ENCODE peak calls at places on chromosomes 6 and 20, in four cellular contexts. R is kidney epithelial cell, Y is tibial artery, H is psoas muscle. C is an unnamed sample.

GRCh38 chr20:43584448-43585138 is 6.1 kb upstream of the IFT52 start:
- DNase-seq in H (no peak), Y (peak), R (peak), C (peak)

GRCh38 chr20:42530855-42531674 is 658.6 kb downstream of the PTPRT start:
- DNase-seq in H (no peak), R (no peak), Y (no peak), C (no peak)

GRCh38 chr20:64256282-64256947 is 867 bp downstream of the PCMTD2 start:
- DNase-seq in Y (no peak), H (no peak), R (no peak), C (no peak)

GRCh38 chr6:13916230-13916944 is 8.4 kb upstream of the RNF182 start:
- DNase-seq in H (no peak), Y (no peak), R (no peak), C (no peak)

GRCh38 chr6:163364641-163365040 is 49.9 kb upstream of the QKI start:
- DNase-seq in R (no peak), H (no peak), Y (no peak), C (no peak)

GRCh38 chr6:130191376-130191702 is 31.4 kb downstream of the SAMD3 start:
- DNase-seq in R (no peak), Y (no peak), H (no peak), C (no peak)

GRCh38 chr6:116572162-116572561 is 858 bp downstream of the RWDD1 start:
- DNase-seq in R (no peak), Y (no peak), H (peak), C (no peak)

GRCh38 chr6:328924-329323 is 36.6 kb downstream of the DUSP22 start:
- DNase-seq in H (no peak), R (no peak), Y (no peak), C (no peak)

GRCh38 chr20:24531626-24532419 is 62.4 kb downstream of the SYNDIG1 start:
- DNase-seq in Y (no peak), R (no peak), H (no peak), C (no peak)

GRCh38 chr6:11964729-11965128 is 47.4 kb upstream of the HIVEP1 start:
- DNase-seq in R (no peak), H (no peak), Y (no peak), C (no peak)

GRCh38 chr6:16544006-16544405 is 217.3 kb downstream of the ATXN1 start:
- DNase-seq in R (peak), Y (peak), H (peak), C (peak)

GRCh38 chr20:51446656-51447055 is 95.9 kb downstream of the NFATC2 start:
- DNase-seq in H (peak), Y (no peak), R (peak), C (no peak)

GRCh38 chr6:117739869-117740268 is 64.6 kb downstream of the NUS1 start:
- DNase-seq in H (no peak), Y (no peak), R (no peak), C (no peak)

GRCh38 chr6:94510877-94511276 is 1066.5 kb upstream of the MANEA start:
- DNase-seq in H (no peak), Y (peak), R (no peak), C (no peak)

GRCh38 chr6:40610229-40610628 is 23.1 kb upstream of the LRFN2 start:
- DNase-seq in Y (no peak), R (no peak), H (no peak), C (no peak)

GRCh38 chr6:139473731-139474130 is 99.3 kb upstream of the CITED2 start:
- DNase-seq in R (no peak), H (no peak), Y (no peak), C (no peak)

GRCh38 chr20:32437391-32438074 is 79.4 kb downstream of the ASXL1 start:
- DNase-seq in H (no peak), R (no peak), Y (no peak), C (no peak)

GRCh38 chr6:75581231-75581630 is 20.4 kb upstream of the SENP6 start:
- DNase-seq in Y (no peak), H (no peak), R (no peak), C (no peak)

GRCh38 chr6:33700391-33701050 is 11.0 kb downstream of the UQCC2 start:
- DNase-seq in R (peak), Y (no peak), H (peak), C (no peak)

GRCh38 chr20:20547221-20547875 is 165.1 kb downstream of the RALGAPA2 start:
- DNase-seq in R (no peak), H (no peak), Y (no peak), C (no peak)

GRCh38 chr6:147395158-147395557 is 113.3 kb upstream of the SAMD5 start:
- DNase-seq in R (no peak), Y (no peak), H (no peak), C (no peak)

GRCh38 chr20:44733341-44734069 is 12.2 kb upstream of the KCNK15 start:
- DNase-seq in Y (peak), R (no peak), H (peak), C (no peak)

GRCh38 chr6:27667651-27668441 is 194.9 kb upstream of the ZNF184 start:
- DNase-seq in R (no peak), Y (no peak), H (no peak), C (no peak)

GRCh38 chr6:29653452-29654038 is 3.3 kb upstream of the MOG start:
- DNase-seq in R (no peak), H (no peak), Y (no peak), C (peak)

GRCh38 chr20:14497004-14497403 is 159.6 kb upstream of the FLRT3 start:
- DNase-seq in H (no peak), Y (no peak), R (no peak), C (no peak)

GRCh38 chr6:25346064-25346463 is 66.9 kb downstream of the CARMIL1 start:
- DNase-seq in H (no peak), R (no peak), Y (no peak), C (no peak)

GRCh38 chr6:46652603-46653438 is at the start of the genes CYP39A1 and SLC25A27:
- DNase-seq in R (peak), H (peak), Y (peak), C (peak)

GRCh38 chr6:46651766-46652165 is 852 bp downstream of the CYP39A1 start:
- DNase-seq in H (no peak), Y (no peak), R (no peak), C (no peak)

GRCh38 chr6:46648869-46649488 is 3.6 kb downstream of the CYP39A1 start:
- DNase-seq in R (no peak), H (no peak), Y (no peak), C (no peak)

GRCh38 chr6:46652232-46652602 is 401 bp downstream of the CYP39A1 start:
- DNase-seq in Y (no peak), H (no peak), R (no peak), C (no peak)

GRCh38 chr6:46651006-46651405 is 1.6 kb downstream of the CYP39A1 start:
- DNase-seq in R (no peak), H (no peak), Y (no peak), C (no peak)
- H3K4me3 ChIP-seq in R (no peak), H (peak), Y (no peak), C (no peak)

GRCh38 chr6:30914854-30915590 is 984 bp downstream of the VARS2 start:
- DNase-seq in Y (no peak), R (no peak), H (no peak), C (no peak)

GRCh38 chr6:30912746-30913520 is 1.1 kb upstream of the VARS2 start:
- DNase-seq in Y (no peak), R (no peak), H (no peak), C (no peak)

GRCh38 chr6:30913721-30914075 is 340 bp upstream of the VARS2 start:
- DNase-seq in H (no peak), Y (no peak), R (no peak), C (no peak)

GRCh38 chr6:30915591-30915946 is 1.5 kb downstream of the VARS2 start:
- DNase-seq in Y (no peak), R (peak), H (no peak), C (peak)

DNA sequence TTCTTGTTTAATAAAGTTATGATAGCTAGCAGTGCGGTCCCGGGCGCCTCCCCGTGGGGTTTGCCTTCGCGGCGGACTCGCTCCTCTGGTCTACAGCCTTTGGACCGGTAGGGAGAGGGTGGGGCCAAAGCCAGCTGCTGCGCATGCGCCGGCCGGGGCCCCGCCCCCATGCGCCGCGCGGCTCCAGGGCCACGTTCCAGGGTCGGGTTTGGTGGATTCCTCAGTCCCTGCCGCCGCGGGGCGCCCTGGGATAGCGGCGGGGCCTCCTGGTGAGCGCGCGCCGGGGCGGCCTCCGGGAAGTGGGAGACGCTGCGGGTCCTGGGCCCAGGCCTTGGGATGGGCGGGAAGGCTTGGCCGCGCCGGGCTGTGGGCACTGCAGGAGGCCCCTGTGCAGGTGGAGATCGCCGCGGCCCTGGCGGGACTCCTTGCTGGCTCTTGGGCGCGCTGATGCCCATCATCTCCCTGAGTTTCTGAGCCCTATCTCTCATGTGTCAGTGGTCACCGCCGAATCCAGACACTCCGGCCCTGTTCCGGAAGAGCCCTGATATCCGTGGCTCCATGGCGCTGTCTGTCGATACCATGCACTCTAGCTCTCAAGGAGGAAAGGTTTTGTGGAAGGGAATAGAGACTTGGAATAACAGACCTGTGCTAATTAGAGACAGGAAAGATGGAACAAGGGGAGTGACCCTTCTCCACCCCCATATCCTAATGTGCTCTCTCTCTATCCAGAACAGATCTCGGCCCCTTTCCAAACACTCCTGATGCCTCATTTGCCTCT is at the start of gene VARS2:
- DNase-seq in Y (peak), R (peak), H (peak), C (peak)
- TF ChIP-seq CTCF in Y (peak), R (peak), H (peak), C (peak)

DNA sequence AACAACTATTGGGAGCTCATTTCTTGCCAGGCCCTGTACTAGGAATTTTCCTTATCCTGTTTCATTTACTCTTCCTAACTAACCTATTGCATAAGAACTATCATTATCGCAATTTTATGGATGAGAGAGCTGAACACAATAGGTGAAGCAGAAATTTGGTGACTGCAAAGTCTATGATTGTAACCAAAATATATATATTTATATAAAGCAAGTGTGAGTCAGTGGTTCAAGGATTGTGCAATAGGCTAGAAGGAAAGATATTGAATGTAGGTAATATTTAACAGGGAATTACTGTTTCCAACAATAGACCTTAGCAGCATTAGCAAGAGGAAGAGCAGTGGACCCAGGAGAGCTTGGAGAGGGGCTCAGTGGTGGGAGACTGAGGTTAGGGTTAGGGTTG is 181.2 kb upstream of the TENT5A start:
- DNase-seq in Y (no peak), H (no peak), R (no peak), C (no peak)
- H3K4me3 ChIP-seq in Y (no peak), H (no peak), R (no peak), C (no peak)

DNA sequence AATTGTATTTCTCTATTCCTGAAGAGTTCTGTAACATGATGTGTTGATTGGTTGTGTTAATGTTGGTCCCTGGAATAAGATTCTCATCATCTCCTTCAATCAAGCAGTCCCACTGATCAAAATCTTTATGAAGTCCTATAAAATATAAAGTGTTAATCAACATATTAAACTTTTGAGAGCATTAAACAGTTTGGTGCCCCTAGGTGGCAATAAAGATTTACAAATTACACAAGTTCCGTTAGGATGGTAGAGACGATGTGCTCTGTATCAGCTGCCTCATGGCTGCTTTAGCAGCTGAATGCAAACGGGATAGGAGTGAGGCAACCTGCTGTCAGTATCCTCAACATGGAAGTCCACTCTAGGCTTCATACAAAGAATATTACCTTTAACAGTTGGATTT is 16.9 kb downstream of the TDRD6 start:
- DNase-seq in R (no peak), H (no peak), Y (no peak), C (no peak)
- TF ChIP-seq CTCF in R (no peak), H (peak), Y (peak), C (peak)

GRCh38 chr6:154996841-154997311 is 1.8 kb downstream of the TIAM2 start:
- DNase-seq in H (no peak), Y (no peak), R (peak), C (no peak)
- H3K4me3 ChIP-seq in H (no peak), Y (no peak), R (no peak), C (no peak)

DNA sequence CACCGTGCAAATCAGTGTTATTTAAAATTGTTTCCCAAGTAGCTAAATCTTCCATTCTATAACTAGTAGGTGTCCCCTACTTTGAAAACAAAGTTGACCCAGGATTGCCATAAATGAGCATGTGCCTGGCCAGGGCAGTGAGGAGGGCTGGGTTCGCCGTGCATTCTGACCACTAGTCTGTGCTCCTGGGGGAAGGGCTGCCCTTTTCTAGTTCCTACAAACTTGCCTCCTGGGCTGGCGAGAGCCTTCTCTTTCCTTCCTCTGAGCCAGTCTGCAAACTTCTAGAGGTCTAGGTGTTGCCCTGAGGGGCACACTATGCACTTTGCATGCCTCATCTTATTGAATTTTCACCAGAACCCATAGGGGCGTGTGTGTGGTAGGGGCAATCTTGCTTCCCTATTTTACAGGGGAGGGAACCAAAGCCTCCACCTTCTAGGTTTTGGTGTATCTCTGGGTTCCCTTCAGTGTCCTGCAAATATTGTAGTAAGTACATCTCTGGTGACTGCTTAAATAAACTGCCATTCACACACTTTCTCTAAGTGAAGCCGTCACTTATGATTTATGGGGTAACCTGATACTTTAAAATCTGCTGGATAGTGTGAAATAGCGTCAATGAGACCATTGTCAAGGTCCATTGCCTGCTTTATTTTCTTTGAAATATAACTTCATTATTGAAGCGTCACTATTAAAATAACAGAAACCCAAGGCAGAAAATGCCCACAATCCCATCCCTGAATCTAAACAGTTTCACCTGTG is 42.2 kb downstream of the CDH26 start:
- DNase-seq in R (no peak), H (no peak), Y (no peak), C (no peak)
- TF ChIP-seq CTCF in R (no peak), H (no peak), Y (no peak), C (no peak)

DNA sequence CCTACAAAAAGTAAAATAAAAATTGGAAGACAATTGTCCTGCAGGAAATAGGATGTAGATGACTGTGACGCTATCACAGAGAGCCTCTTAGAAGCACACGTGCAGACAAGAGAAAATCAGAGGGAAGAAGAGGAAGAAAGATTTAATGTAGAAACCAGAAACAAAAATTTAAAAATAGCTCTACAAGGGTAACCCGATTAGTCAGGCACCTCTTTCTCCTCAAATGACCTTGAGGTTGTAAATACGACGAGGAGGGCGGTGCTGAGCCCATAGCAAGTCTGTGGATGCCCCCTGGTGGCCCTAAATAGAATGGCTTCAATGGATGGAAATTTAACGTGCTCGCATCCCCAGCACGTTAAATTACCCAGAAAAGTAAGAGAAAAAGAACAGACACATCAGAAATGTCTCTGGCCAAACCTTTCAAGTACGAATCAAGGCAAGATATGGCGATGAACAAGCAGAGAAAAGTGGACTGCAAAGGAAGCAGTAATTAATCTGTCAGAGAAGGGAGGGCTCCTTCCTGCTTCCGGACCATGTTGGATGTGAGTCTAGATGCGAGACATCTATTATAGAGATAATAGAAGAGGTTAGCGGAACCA is 4.2 kb upstream of the PRPH2 start:
- DNase-seq in Y (peak), R (peak), H (peak), C (peak)
- H3K4me3 ChIP-seq in Y (peak), R (peak), H (peak), C (peak)

DNA sequence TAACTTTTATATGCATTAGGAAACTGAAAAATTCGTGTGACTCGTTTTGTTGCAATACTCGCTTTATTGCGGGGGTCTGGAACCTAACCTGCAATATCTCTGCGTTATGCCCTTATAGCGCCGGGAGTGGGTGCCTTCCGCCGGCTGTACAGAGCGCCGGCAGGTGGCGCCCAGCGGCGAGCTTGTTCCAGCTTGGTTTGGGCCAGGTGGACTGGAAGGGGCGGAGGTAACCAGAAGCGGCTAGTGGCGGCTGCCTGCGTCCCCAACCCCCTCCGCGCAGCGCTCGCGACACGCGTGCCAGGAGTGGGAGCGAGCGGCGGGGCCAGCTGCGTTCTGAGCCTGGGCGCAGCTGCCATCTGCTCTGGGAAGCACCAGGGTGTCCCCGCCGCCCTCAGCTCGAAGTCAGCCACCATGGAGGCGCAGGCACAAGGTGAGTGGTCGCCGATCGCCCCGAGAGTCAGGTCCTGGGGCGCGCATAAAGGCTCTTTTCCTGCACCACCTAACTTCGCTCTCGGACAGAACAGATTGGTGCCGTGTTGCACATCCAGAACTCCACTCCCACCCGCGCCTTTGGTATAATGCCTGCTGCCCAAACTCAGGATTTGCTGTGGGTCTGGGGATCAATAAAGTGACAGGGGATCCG is at the start of gene TPD52L1:
- DNase-seq in R (peak), H (peak), Y (peak), C (no peak)
- TF ChIP-seq CTCF in R (peak), H (peak), Y (peak), C (peak)

DNA sequence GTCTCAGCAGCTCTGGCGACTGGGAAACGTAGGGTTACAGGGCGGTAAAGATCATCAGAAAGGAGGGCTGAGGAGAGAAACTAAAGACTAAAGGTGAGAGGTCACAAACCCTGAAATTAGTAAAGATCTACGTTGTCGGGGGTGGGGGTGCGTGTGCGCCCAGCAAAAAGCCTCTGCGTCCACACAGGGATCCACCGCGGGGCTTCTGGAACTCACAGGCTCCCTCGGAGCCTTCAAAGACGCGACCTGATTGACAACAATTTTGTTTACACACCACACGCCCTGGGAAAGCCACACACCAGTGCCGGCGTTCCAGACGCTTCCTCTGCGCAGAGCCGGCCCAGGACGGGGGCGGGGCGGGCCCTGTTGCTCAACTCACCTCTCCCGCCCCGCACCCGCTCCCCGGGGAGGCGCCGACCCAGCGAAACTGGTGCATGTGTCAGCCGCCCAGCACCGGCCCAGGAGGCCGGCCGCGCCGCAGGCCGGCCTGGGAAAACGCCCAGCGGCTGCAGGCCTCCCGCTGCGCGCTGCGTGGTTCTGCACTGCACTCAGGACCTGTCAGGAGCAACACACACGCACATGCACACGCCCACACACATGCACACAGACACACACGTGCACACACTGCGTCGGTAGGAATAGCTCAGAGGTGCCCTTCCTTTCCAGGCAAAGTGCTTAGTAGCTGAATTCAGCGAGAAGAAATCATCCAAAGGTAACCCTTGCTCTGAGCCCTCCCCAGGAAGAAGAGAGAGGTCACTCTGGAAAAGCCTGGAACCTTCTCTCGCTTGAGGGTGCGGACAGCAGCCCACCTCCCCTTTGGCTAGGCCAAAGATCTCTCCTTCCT is 57.2 kb upstream of the ARID1B start:
- DNase-seq in R (peak), H (peak), Y (peak), C (peak)
- H3K4me3 ChIP-seq in R (no peak), H (peak), Y (peak), C (peak)